ENCODE peak calls at places on chromosomes 4 and X, in six cellular contexts. Q, H, Y, W, M and C are unnamed samples.

GRCh38 chr4:23844961-23845360 is 44.9 kb downstream of the PPARGC1A start:
- DNase-seq in Q (no peak), H (no peak), Y (no peak), W (no peak), M (no peak), C (no peak)

GRCh38 chr4:65669008-65669971 is 999 bp downstream of the EPHA5 start:
- DNase-seq in Q (no peak), H (no peak), Y (no peak), W (peak), M (peak), C (no peak)

GRCh38 chr4:11106190-11106589 is 322.5 kb downstream of the HS3ST1 start:
- DNase-seq in Q (no peak), H (no peak), Y (no peak), W (no peak), M (no peak), C (no peak)

GRCh38 chrX:138128025-138128671 is 562.2 kb downstream of the ZIC3 start:
- DNase-seq in Q (peak), H (no peak), Y (peak), W (peak), M (peak), C (no peak)

GRCh38 chr4:11259837-11260236 is 168.9 kb downstream of the HS3ST1 start:
- DNase-seq in Q (no peak), H (no peak), Y (no peak), W (no peak), M (no peak), C (no peak)

GRCh38 chr4:101282076-101282844 is 65.1 kb downstream of the PPP3CA start:
- DNase-seq in Q (no peak), H (no peak), Y (no peak), W (no peak), M (no peak), C (no peak)

GRCh38 chr4:134470544-134470943 is 269.0 kb upstream of the PABPC4L start:
- DNase-seq in Q (no peak), H (no peak), Y (no peak), W (peak), M (peak), C (peak)

GRCh38 chrX:134377537-134377936 is 82.4 kb upstream of the HPRT1 start:
- DNase-seq in Q (no peak), H (no peak), Y (no peak), W (peak), M (peak), C (no peak)

GRCh38 chr4:99979872-99980271 is 29.8 kb upstream of the H2AZ1 start:
- DNase-seq in Q (no peak), H (no peak), Y (no peak), W (peak), M (no peak), C (no peak)

GRCh38 chr4:16079046-16079445 is 4.8 kb downstream of the PROM1 start:
- DNase-seq in Q (no peak), H (no peak), Y (no peak), W (no peak), M (peak), C (no peak)

GRCh38 chrX:152635941-152636340 is 1.8 kb upstream of the GABRQ start:
- DNase-seq in Q (peak), H (no peak), Y (peak), W (peak), M (peak), C (peak)

GRCh38 chr4:92163348-92163747 is 140.4 kb upstream of the GRID2 start:
- DNase-seq in Q (no peak), H (no peak), Y (no peak), W (peak), M (no peak), C (no peak)

GRCh38 chrX:106246511-106246910 is 78.4 kb downstream of the PWWP3B start:
- DNase-seq in Q (no peak), H (no peak), Y (no peak), W (no peak), M (no peak), C (peak)

GRCh38 chrX:153735274-153735673 is 10.6 kb downstream of the ABCD1 start:
- DNase-seq in Q (no peak), H (no peak), Y (no peak), W (no peak), M (no peak), C (no peak)

GRCh38 chr4:119678761-119679160 is 50.2 kb upstream of the PDE5A start:
- DNase-seq in Q (no peak), H (no peak), Y (no peak), W (peak), M (no peak), C (no peak)

GRCh38 chr4:165204462-165204830 is 2.9 kb upstream of the KLHL2 start:
- DNase-seq in Q (no peak), H (no peak), Y (no peak), W (peak), M (no peak), C (peak)

GRCh38 chr4:56424697-56425514 is 10.5 kb downstream of the PPAT start:
- DNase-seq in Q (no peak), H (no peak), Y (peak), W (peak), M (no peak), C (no peak)

GRCh38 chr4:87985097-87985886 is 9.8 kb downstream of the SPP1 start:
- DNase-seq in Q (peak), H (no peak), Y (peak), W (peak), M (peak), C (peak)

GRCh38 chrX:103254171-103254824 is 657 bp downstream of the TCEAL8 start:
- DNase-seq in Q (peak), H (no peak), Y (peak), W (peak), M (peak), C (peak)

GRCh38 chrX:15418041-15418706 is 34.0 kb upstream of the VEGFD start:
- DNase-seq in Q (peak), H (peak), Y (peak), W (peak), M (no peak), C (no peak)

GRCh38 chr4:80237992-80238391 is 28.5 kb upstream of the FGF5 start:
- DNase-seq in Q (peak), H (peak), Y (peak), W (peak), M (no peak), C (peak)

GRCh38 chr4:187294861-187295260 is 571.2 kb upstream of the FAT1 start:
- DNase-seq in Q (no peak), H (no peak), Y (no peak), W (peak), M (no peak), C (no peak)

GRCh38 chr4:82371398-82371972 is 2.3 kb downstream of the HNRNPD start:
- DNase-seq in Q (no peak), H (no peak), Y (peak), W (no peak), M (no peak), C (no peak)

GRCh38 chr4:121690001-121690400 is 6.8 kb downstream of the ANXA5 start:
- DNase-seq in Q (no peak), H (no peak), Y (peak), W (peak), M (no peak), C (peak)

GRCh38 chrX:143429021-143429570 is 88.2 kb downstream of the SPANXN3 start:
- DNase-seq in Q (no peak), H (no peak), Y (no peak), W (no peak), M (no peak), C (no peak)

GRCh38 chr4:61201562-61202099 is 1.5 kb downstream of the ADGRL3 start:
- DNase-seq in Q (no peak), H (no peak), Y (no peak), W (peak), M (peak), C (no peak)

GRCh38 chr4:105624530-105624929 is 72.1 kb downstream of the ARHGEF38 start:
- DNase-seq in Q (no peak), H (no peak), Y (peak), W (peak), M (no peak), C (peak)

GRCh38 chrX:72308209-72308565 is 2.5 kb upstream of the CITED1 start:
- DNase-seq in Q (no peak), H (no peak), Y (no peak), W (no peak), M (no peak), C (no peak)

GRCh38 chr4:158193171-158193749 is 17.0 kb upstream of the TMEM144 start:
- DNase-seq in Q (no peak), H (no peak), Y (peak), W (peak), M (no peak), C (no peak)

GRCh38 chrX:151714367-151714766 is 1.5 kb upstream of the FATE1 start:
- DNase-seq in Q (no peak), H (no peak), Y (no peak), W (no peak), M (no peak), C (no peak)

GRCh38 chrX:138748480-138748879 is 37.0 kb upstream of the FGF13 start:
- DNase-seq in Q (no peak), H (no peak), Y (peak), W (no peak), M (no peak), C (no peak)

GRCh38 chrX:144494069-144494468 is 610.2 kb downstream of the UBE2NL start:
- DNase-seq in Q (no peak), H (no peak), Y (no peak), W (no peak), M (no peak), C (no peak)

GRCh38 chr4:99207911-99208718 is 10.9 kb downstream of the ADH6 start:
- DNase-seq in Q (no peak), H (no peak), Y (no peak), W (no peak), M (no peak), C (peak)

GRCh38 chr4:37891221-37892159 is 606 bp downstream of the TBC1D1 start:
- DNase-seq in Q (no peak), H (no peak), Y (no peak), W (peak), M (peak), C (peak)

GRCh38 chr4:169988252-169988651 is 37.9 kb downstream of the MFAP3L start:
- DNase-seq in Q (no peak), H (no peak), Y (no peak), W (peak), M (no peak), C (no peak)